ENCODE peak calls at places on chromosomes 11 and 22, in nine cellular contexts. J is tibial artery; S is astrocyte of the cerebellum; V is NCI-H1105 treated with DMSO at 0.1 percent for 48 hours; Y is NCI-H2227 treated with DMSO at 0.1 percent for 48 hours; Q is mesothelial cell of epicardium; P is T-helper 1 cell; G is T-helper 2 cell treated with Interferon-gamma antibody and Interleukin-4, amounts not matched to agents 5 μg/mL and 100 μg/mL, for 36 hours; B is MM.1S. I is an unnamed sample.

GRCh38 chr11:27471588-27472397 is 797 bp downstream of the LGR4 start:
- DNase-seq in S (no peak), Y (no peak), Q (peak), J (peak), P (no peak), G (no peak), V (peak), B (peak), I (no peak)

GRCh38 chr11:70522613-70523311 is 124.4 kb downstream of the CTTN start:
- DNase-seq in P (no peak), G (no peak), Q (no peak), V (no peak), B (peak), Y (peak), S (no peak), J (no peak), I (no peak)

GRCh38 chr11:109853156-109853776 is 239.9 kb upstream of the ZC3H12C start:
- DNase-seq in P (no peak), G (no peak), B (peak), Q (no peak), V (peak), J (no peak), S (peak), Y (no peak), I (peak)

GRCh38 chr22:38202437-38203089 is 769 bp downstream of the MAFF start:
- DNase-seq in Y (no peak), Q (peak), B (peak), V (peak), S (peak), G (peak), P (peak), J (peak), I (no peak)

GRCh38 chr22:38049812-38050619 is 7.2 kb upstream of the PICK1 start:
- DNase-seq in G (no peak), B (no peak), V (no peak), S (no peak), J (no peak), P (no peak), Y (no peak), Q (no peak), I (no peak)

GRCh38 chr11:46364056-46364455 is 16.8 kb downstream of the DGKZ start:
- DNase-seq in Q (no peak), Y (no peak), V (no peak), G (no peak), J (no peak), S (no peak), B (no peak), P (no peak), I (no peak)

GRCh38 chr11:61377461-61378160 is 14.8 kb upstream of the TMEM216 start:
- DNase-seq in B (no peak), Y (no peak), S (no peak), Q (no peak), J (no peak), V (no peak), G (no peak), P (no peak), I (no peak)

GRCh38 chr11:75031224-75031753 is 42.6 kb downstream of the NEU3 start:
- DNase-seq in Y (no peak), V (no peak), P (no peak), J (no peak), Q (no peak), B (no peak), S (no peak), G (no peak), I (no peak)

GRCh38 chr22:36406721-36407120 is 19.0 kb upstream of the MYH9 start:
- DNase-seq in S (no peak), V (no peak), B (no peak), G (no peak), P (no peak), J (no peak), Y (no peak), Q (no peak), I (no peak)

GRCh38 chr22:20214853-20215252 is 53.3 kb downstream of the RTN4R start:
- DNase-seq in B (no peak), G (no peak), Y (no peak), V (no peak), S (no peak), P (no peak), J (no peak), Q (no peak), I (no peak)

GRCh38 chr22:36144886-36145541 is 15.5 kb downstream of the APOL3 start:
- DNase-seq in V (peak), Q (no peak), P (no peak), Y (peak), J (peak), S (peak), G (no peak), B (peak), I (peak)

I was measured in smooth muscle cell of the brain vasculature.